ENCODE peak calls at places on chromosomes 5 and 9, in six cellular contexts. One of them, this sample, is unnamed.

GRCh38 chr5:114449836-114450515 is 88.1 kb downstream of the KCNN2 start:
- DNase-seq in IMR-90: peak
- DNase-seq in PC-3: peak
- DNase-seq in Calu3: peak
- DNase-seq in H9: peak
- DNase-seq in CD4-positive, alpha-beta T cell: peak
- DNase-seq in this sample: peak

GRCh38 chr5:39476466-39477215 is 51.9 kb upstream of the DAB2 start:
- DNase-seq in IMR-90: peak
- DNase-seq in PC-3: peak
- DNase-seq in Calu3: no peak
- DNase-seq in H9: no peak
- DNase-seq in CD4-positive, alpha-beta T cell: no peak
- DNase-seq in this sample: no peak

GRCh38 chr9:106697390-106697789 is 165.6 kb upstream of the ZNF462 start:
- DNase-seq in IMR-90: no peak
- DNase-seq in PC-3: no peak
- DNase-seq in Calu3: no peak
- DNase-seq in H9: no peak
- DNase-seq in CD4-positive, alpha-beta T cell: no peak
- DNase-seq in this sample: no peak

GRCh38 chr5:102891175-102891574 is 136.1 kb downstream of the PAM start:
- DNase-seq in IMR-90: no peak
- DNase-seq in PC-3: no peak
- DNase-seq in Calu3: no peak
- DNase-seq in H9: no peak
- DNase-seq in CD4-positive, alpha-beta T cell: no peak
- DNase-seq in this sample: no peak

GRCh38 chr5:670396-671270 is 22.5 kb downstream of the TPPP start:
- DNase-seq in IMR-90: no peak
- DNase-seq in PC-3: no peak
- DNase-seq in Calu3: no peak
- DNase-seq in H9: peak
- DNase-seq in CD4-positive, alpha-beta T cell: no peak
- DNase-seq in this sample: no peak

GRCh38 chr5:393846-394275 is 49.1 kb upstream of the EXOC3 start:
- DNase-seq in IMR-90: peak
- DNase-seq in PC-3: no peak
- DNase-seq in Calu3: no peak
- DNase-seq in H9: peak
- DNase-seq in CD4-positive, alpha-beta T cell: no peak
- DNase-seq in this sample: no peak

GRCh38 chr5:132397224-132397623 is 27.7 kb downstream of the SLC22A5 start:
- DNase-seq in IMR-90: no peak
- DNase-seq in PC-3: no peak
- DNase-seq in Calu3: no peak
- DNase-seq in H9: no peak
- DNase-seq in CD4-positive, alpha-beta T cell: no peak
- DNase-seq in this sample: no peak

GRCh38 chr5:126794157-126794828 is 17.4 kb downstream of the LMNB1 start:
- DNase-seq in IMR-90: no peak
- DNase-seq in PC-3: no peak
- DNase-seq in Calu3: no peak
- DNase-seq in H9: no peak
- DNase-seq in CD4-positive, alpha-beta T cell: no peak
- DNase-seq in this sample: no peak

GRCh38 chr5:87705876-87706275 is 293.1 kb upstream of the CCNH start:
- DNase-seq in IMR-90: no peak
- DNase-seq in PC-3: no peak
- DNase-seq in Calu3: no peak
- DNase-seq in H9: no peak
- DNase-seq in CD4-positive, alpha-beta T cell: no peak
- DNase-seq in this sample: no peak

GRCh38 chr9:137167113-137167751 is 2.6 kb downstream of the LRRC26 start:
- DNase-seq in IMR-90: no peak
- DNase-seq in PC-3: no peak
- DNase-seq in Calu3: no peak
- DNase-seq in H9: no peak
- DNase-seq in CD4-positive, alpha-beta T cell: no peak
- DNase-seq in this sample: no peak

GRCh38 chr5:174306345-174307030 is 261.0 kb downstream of the NSG2 start:
- DNase-seq in IMR-90: no peak
- DNase-seq in PC-3: no peak
- DNase-seq in Calu3: no peak
- DNase-seq in H9: peak
- DNase-seq in CD4-positive, alpha-beta T cell: no peak
- DNase-seq in this sample: no peak

GRCh38 chr5:133271606-133272005 is 219.8 kb downstream of the HSPA4 start:
- DNase-seq in IMR-90: no peak
- DNase-seq in PC-3: no peak
- DNase-seq in Calu3: no peak
- DNase-seq in H9: no peak
- DNase-seq in CD4-positive, alpha-beta T cell: no peak
- DNase-seq in this sample: no peak

GRCh38 chr5:151016700-151017099 is 3.7 kb upstream of the GPX3 start:
- DNase-seq in IMR-90: no peak
- DNase-seq in PC-3: no peak
- DNase-seq in Calu3: no peak
- DNase-seq in H9: no peak
- DNase-seq in CD4-positive, alpha-beta T cell: no peak
- DNase-seq in this sample: no peak

GRCh38 chr5:149126898-149127297 is 14.4 kb upstream of the ABLIM3 start:
- DNase-seq in IMR-90: no peak
- DNase-seq in PC-3: peak
- DNase-seq in Calu3: no peak
- DNase-seq in H9: no peak
- DNase-seq in CD4-positive, alpha-beta T cell: no peak
- DNase-seq in this sample: no peak

GRCh38 chr5:60453186-60453976 is 246.6 kb downstream of the DEPDC1B start:
- DNase-seq in IMR-90: no peak
- DNase-seq in PC-3: no peak
- DNase-seq in Calu3: no peak
- DNase-seq in H9: no peak
- DNase-seq in CD4-positive, alpha-beta T cell: no peak
- DNase-seq in this sample: no peak

GRCh38 chr5:130316971-130317421 is 412.7 kb downstream of the CHSY3 start:
- DNase-seq in IMR-90: no peak
- DNase-seq in PC-3: no peak
- DNase-seq in Calu3: no peak
- DNase-seq in H9: no peak
- DNase-seq in CD4-positive, alpha-beta T cell: no peak
- DNase-seq in this sample: no peak

GRCh38 chr5:107668154-107668932 is 2.4 kb downstream of the EFNA5 start:
- DNase-seq in IMR-90: no peak
- DNase-seq in PC-3: no peak
- DNase-seq in Calu3: no peak
- DNase-seq in H9: no peak
- DNase-seq in CD4-positive, alpha-beta T cell: no peak
- DNase-seq in this sample: no peak

GRCh38 chr9:93091453-93092081 is 4.5 kb upstream of the CARD19 start:
- DNase-seq in IMR-90: peak
- DNase-seq in PC-3: peak
- DNase-seq in Calu3: peak
- DNase-seq in H9: peak
- DNase-seq in CD4-positive, alpha-beta T cell: peak
- DNase-seq in this sample: no peak

GRCh38 chr5:94094793-94095441 is 353.5 kb upstream of the POU5F2 start:
- DNase-seq in IMR-90: no peak
- DNase-seq in PC-3: no peak
- DNase-seq in Calu3: no peak
- DNase-seq in H9: no peak
- DNase-seq in CD4-positive, alpha-beta T cell: no peak
- DNase-seq in this sample: no peak

GRCh38 chr5:138216799-138217198 is 3.7 kb upstream of the CDC23 start:
- DNase-seq in IMR-90: no peak
- DNase-seq in PC-3: no peak
- DNase-seq in Calu3: no peak
- DNase-seq in H9: no peak
- DNase-seq in CD4-positive, alpha-beta T cell: no peak
- DNase-seq in this sample: no peak

GRCh38 chr5:57225553-57225952 is 51.7 kb downstream of the GPBP1 start:
- DNase-seq in IMR-90: no peak
- DNase-seq in PC-3: no peak
- DNase-seq in Calu3: no peak
- DNase-seq in H9: no peak
- DNase-seq in CD4-positive, alpha-beta T cell: no peak
- DNase-seq in this sample: no peak

GRCh38 chr9:137160716-137161557 is 8.9 kb downstream of the LRRC26 start:
- DNase-seq in IMR-90: no peak
- DNase-seq in PC-3: no peak
- DNase-seq in Calu3: no peak
- DNase-seq in H9: peak
- DNase-seq in CD4-positive, alpha-beta T cell: no peak
- DNase-seq in this sample: no peak

GRCh38 chr5:114377946-114378345 is 16.1 kb downstream of the KCNN2 start:
- DNase-seq in IMR-90: no peak
- DNase-seq in PC-3: no peak
- DNase-seq in Calu3: no peak
- DNase-seq in H9: no peak
- DNase-seq in CD4-positive, alpha-beta T cell: no peak
- DNase-seq in this sample: no peak

GRCh38 chr9:86353591-86354047 is 591 bp downstream of the TUT7 start:
- DNase-seq in IMR-90: no peak
- DNase-seq in PC-3: peak
- DNase-seq in Calu3: peak
- DNase-seq in H9: no peak
- DNase-seq in CD4-positive, alpha-beta T cell: peak
- DNase-seq in this sample: no peak

GRCh38 chr9:27586200-27586599 is 12.9 kb upstream of the C9orf72 start:
- DNase-seq in IMR-90: no peak
- DNase-seq in PC-3: no peak
- DNase-seq in Calu3: no peak
- DNase-seq in H9: no peak
- DNase-seq in CD4-positive, alpha-beta T cell: no peak
- DNase-seq in this sample: no peak

GRCh38 chr9:120611690-120612068 is 31.7 kb upstream of the CDK5RAP2 start:
- DNase-seq in IMR-90: no peak
- DNase-seq in PC-3: no peak
- DNase-seq in Calu3: no peak
- DNase-seq in H9: no peak
- DNase-seq in CD4-positive, alpha-beta T cell: no peak
- DNase-seq in this sample: no peak
- TF ChIP-seq CTCF in IMR-90: no peak
- TF ChIP-seq CTCF in PC-3: no peak
- TF ChIP-seq CTCF in Calu3: no peak
- TF ChIP-seq CTCF in H9: no peak
- TF ChIP-seq CTCF in CD4-positive, alpha-beta T cell: no peak
- TF ChIP-seq CTCF in this sample: no peak

GRCh38 chr5:122661496-122662180 is 113.2 kb upstream of the SNX2 start:
- DNase-seq in IMR-90: no peak
- DNase-seq in PC-3: no peak
- DNase-seq in Calu3: peak
- DNase-seq in H9: no peak
- DNase-seq in CD4-positive, alpha-beta T cell: no peak
- DNase-seq in this sample: no peak
- TF ChIP-seq CTCF in IMR-90: no peak
- TF ChIP-seq CTCF in PC-3: no peak
- TF ChIP-seq CTCF in Calu3: no peak
- TF ChIP-seq CTCF in H9: no peak
- TF ChIP-seq CTCF in CD4-positive, alpha-beta T cell: no peak
- TF ChIP-seq CTCF in this sample: no peak

DNA sequence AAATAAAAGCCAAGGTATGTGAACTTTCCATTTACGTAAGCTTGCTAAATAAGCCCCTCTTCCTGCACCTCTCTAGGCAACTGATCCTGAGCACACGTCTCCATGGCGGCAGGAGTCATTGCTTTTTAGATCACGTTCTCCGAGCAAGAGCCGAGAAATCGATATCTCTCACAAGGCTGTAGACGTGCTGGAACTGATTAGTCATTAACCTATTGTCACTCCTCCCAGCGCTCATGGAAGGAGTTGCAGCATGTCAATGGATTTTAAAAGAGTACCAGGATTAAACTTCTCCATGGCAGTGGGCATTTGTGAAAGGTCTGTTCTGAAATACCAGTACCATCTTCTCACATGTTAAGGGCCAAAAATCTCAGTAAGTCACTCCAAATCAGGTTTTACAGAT is 4.7 kb upstream of the ADCY2 start:
- DNase-seq in IMR-90: no peak
- DNase-seq in PC-3: peak
- DNase-seq in Calu3: peak
- DNase-seq in H9: no peak
- DNase-seq in CD4-positive, alpha-beta T cell: no peak
- DNase-seq in this sample: no peak
- TF ChIP-seq CTCF in IMR-90: no peak
- TF ChIP-seq CTCF in PC-3: peak
- TF ChIP-seq CTCF in Calu3: no peak
- TF ChIP-seq CTCF in H9: peak
- TF ChIP-seq CTCF in CD4-positive, alpha-beta T cell: no peak
- TF ChIP-seq CTCF in this sample: no peak

GRCh38 chr5:142913728-142914338 is 143.7 kb downstream of the ARHGAP26 start:
- DNase-seq in IMR-90: no peak
- DNase-seq in PC-3: peak
- DNase-seq in Calu3: peak
- DNase-seq in H9: no peak
- DNase-seq in CD4-positive, alpha-beta T cell: no peak
- DNase-seq in this sample: no peak
- TF ChIP-seq CTCF in IMR-90: no peak
- TF ChIP-seq CTCF in PC-3: peak
- TF ChIP-seq CTCF in Calu3: peak
- TF ChIP-seq CTCF in H9: peak
- TF ChIP-seq CTCF in CD4-positive, alpha-beta T cell: no peak
- TF ChIP-seq CTCF in this sample: no peak

GRCh38 chr9:122134822-122135528 is 24.6 kb downstream of the NDUFA8 start:
- DNase-seq in IMR-90: peak
- DNase-seq in PC-3: no peak
- DNase-seq in Calu3: no peak
- DNase-seq in H9: no peak
- DNase-seq in CD4-positive, alpha-beta T cell: no peak
- DNase-seq in this sample: no peak
- TF ChIP-seq CTCF in IMR-90: no peak
- TF ChIP-seq CTCF in PC-3: no peak
- TF ChIP-seq CTCF in Calu3: no peak
- TF ChIP-seq CTCF in H9: peak
- TF ChIP-seq CTCF in CD4-positive, alpha-beta T cell: no peak
- TF ChIP-seq CTCF in this sample: no peak

GRCh38 chr5:73945505-73945904 is 319.5 kb downstream of the ARHGEF28 start:
- DNase-seq in IMR-90: no peak
- DNase-seq in PC-3: no peak
- DNase-seq in Calu3: peak
- DNase-seq in H9: no peak
- DNase-seq in CD4-positive, alpha-beta T cell: no peak
- DNase-seq in this sample: no peak
- TF ChIP-seq CTCF in IMR-90: no peak
- TF ChIP-seq CTCF in PC-3: peak
- TF ChIP-seq CTCF in Calu3: peak
- TF ChIP-seq CTCF in H9: peak
- TF ChIP-seq CTCF in CD4-positive, alpha-beta T cell: no peak
- TF ChIP-seq CTCF in this sample: peak

DNA sequence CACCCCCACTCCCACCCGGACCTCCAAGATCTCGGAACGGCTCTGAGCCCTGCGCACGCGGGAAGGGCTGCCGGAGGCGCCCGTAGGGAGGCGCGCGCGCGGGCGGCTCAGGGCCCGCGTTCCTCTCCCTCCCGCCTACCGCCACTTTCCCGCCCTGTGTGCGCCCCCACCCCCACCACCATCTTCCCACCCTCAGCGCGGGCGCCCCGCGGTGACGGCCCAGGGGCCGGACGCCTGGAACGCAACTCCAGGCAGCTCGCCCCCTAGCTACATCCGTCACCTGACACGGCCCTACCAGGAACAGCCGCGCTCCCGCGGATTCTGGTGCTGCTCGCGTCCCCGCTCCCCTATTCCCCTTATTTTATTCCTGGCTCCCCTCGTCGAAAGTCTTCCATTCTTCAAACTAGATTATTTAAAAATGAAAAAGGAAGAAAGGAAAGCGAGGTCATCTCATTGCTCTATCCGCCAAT is at the start of gene CDKN2B-AS1:
- DNase-seq in IMR-90: peak
- DNase-seq in PC-3: peak
- DNase-seq in Calu3: peak
- DNase-seq in H9: peak
- DNase-seq in CD4-positive, alpha-beta T cell: no peak
- DNase-seq in this sample: peak
- TF ChIP-seq CTCF in IMR-90: no peak
- TF ChIP-seq CTCF in PC-3: peak
- TF ChIP-seq CTCF in Calu3: no peak
- TF ChIP-seq CTCF in H9: no peak
- TF ChIP-seq CTCF in CD4-positive, alpha-beta T cell: no peak
- TF ChIP-seq CTCF in this sample: no peak